ENCODE peak calls at places on chromosomes 1 and 21, in five cellular contexts. Y is endothelial cell, O is nephron progenitor cell, N is sigmoid colon, E is lower leg skin. D is an unnamed sample.

GRCh38 chr1:113982955-113983742 is 3.9 kb downstream of the OLFML3 start:
- DNase-seq in E (no peak), O (no peak), Y (no peak), N (no peak), D (no peak)

GRCh38 chr1:89887270-89887669 is 66.4 kb downstream of the LRRC8D start:
- DNase-seq in Y (no peak), O (no peak), E (no peak), N (no peak), D (peak; percentile 55)

GRCh38 chr1:13807213-13807612 is 107.2 kb downstream of the PRDM2 start:
- DNase-seq in N (no peak), O (peak; percentile 51), Y (peak; percentile 70), E (no peak), D (peak; percentile 27)

GRCh38 chr1:88145752-88146151 is 538.3 kb upstream of the PKN2 start:
- DNase-seq in N (no peak), E (no peak), Y (no peak), O (no peak), D (no peak)

GRCh38 chr1:234488054-234488953 is 9.3 kb upstream of the TARBP1 start:
- DNase-seq in E (no peak), Y (no peak), N (no peak), O (no peak), D (no peak)

GRCh38 chr1:225480825-225481434 is 53.1 kb upstream of the LBR start:
- DNase-seq in O (peak; percentile 67), Y (peak; percentile 74), N (peak; percentile 73), E (no peak), D (peak; percentile 85)

GRCh38 chr1:19651141-19651737 is 7.1 kb downstream of the NBL1 start:
- DNase-seq in O (peak; percentile 67), N (peak; percentile 84), Y (peak; percentile 63), E (no peak), D (no peak)

GRCh38 chr1:204190212-204191211 is 5.8 kb downstream of the KISS1 start:
- DNase-seq in O (peak; percentile 65), E (no peak), Y (no peak), N (no peak), D (no peak)

GRCh38 chr21:17045214-17045835 is 467.5 kb upstream of the CXADR start:
- DNase-seq in Y (no peak), E (no peak), N (no peak), O (no peak), D (peak; percentile 45)

GRCh38 chr21:32834825-32835224 is 63.3 kb upstream of the PAXBP1 start:
- DNase-seq in E (no peak), Y (no peak), N (no peak), O (no peak), D (no peak)

GRCh38 chr1:23283660-23284602 is 60.2 kb downstream of the HNRNPR start:
- DNase-seq in Y (no peak), N (no peak), O (no peak), E (no peak), D (no peak)

GRCh38 chr1:34779526-34779925 is 1.5 kb upstream of the GJB3 start:
- DNase-seq in E (no peak), O (no peak), N (peak; percentile 18), Y (no peak), D (peak; percentile 85)

GRCh38 chr1:216822480-216822879 is 99.3 kb upstream of the ESRRG start:
- DNase-seq in O (no peak), N (no peak), E (no peak), Y (no peak), D (no peak)

GRCh38 chr1:116971965-116972675 is 29.4 kb upstream of the CD101 start:
- DNase-seq in N (no peak), E (no peak), Y (no peak), O (no peak), D (peak; percentile 19)

GRCh38 chr1:56576880-56577858 is 2.2 kb downstream of the PLPP3 start:
- DNase-seq in N (no peak), O (no peak), Y (peak; percentile 15), E (no peak), D (peak; percentile 42)
- TF ChIP-seq CTCF in N (no peak), O (peak; percentile 16), Y (peak; percentile 44), E (no peak), D (peak; percentile 31)

DNA sequence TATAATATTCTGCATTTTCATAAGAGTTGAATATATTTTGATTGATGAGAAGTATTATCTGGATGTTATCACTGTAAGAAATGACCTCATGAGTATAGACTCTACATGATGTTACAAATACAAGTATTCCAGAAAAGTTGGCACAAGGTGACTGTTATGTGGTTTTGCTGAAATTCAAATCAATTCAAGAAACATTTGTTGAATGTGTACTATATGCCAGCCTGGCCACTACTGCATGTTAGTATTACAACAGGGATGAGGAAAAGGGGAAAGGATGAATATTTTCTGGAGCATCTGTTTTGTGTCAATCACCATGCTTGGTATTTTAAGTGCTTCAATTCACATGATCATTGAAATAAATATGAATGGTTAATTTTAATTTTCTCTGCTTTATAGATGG is 250.9 kb upstream of the PBX1 start:
- DNase-seq in O (no peak), Y (no peak), E (no peak), N (no peak), D (no peak)
- TF ChIP-seq CTCF in O (no peak), Y (no peak), E (no peak), N (no peak), D (no peak)

DNA sequence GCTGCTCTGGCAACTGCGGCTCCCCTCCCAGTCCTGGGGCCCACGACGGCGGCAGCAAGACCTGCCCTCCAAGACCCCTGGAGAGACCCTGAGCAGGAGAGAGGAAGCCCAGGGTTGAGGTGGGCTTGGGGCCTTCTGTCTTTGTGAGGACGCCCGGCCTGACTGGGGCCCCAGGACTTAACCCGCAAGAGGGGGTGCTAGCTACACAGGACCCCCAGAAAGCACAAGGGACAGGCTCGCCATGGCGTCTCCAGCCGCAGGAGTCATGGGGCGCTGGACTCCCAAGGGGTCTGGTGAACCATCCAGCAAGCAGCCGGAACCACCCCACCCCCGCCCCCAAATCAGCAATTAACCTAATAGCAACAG is 699 bp downstream of the C1QTNF12 start:
- DNase-seq in E (no peak), O (no peak), N (no peak), Y (no peak), D (no peak)
- TF ChIP-seq CTCF in E (no peak), O (no peak), N (no peak), Y (no peak), D (no peak)

GRCh38 chr1:105138445-105138821 is 1388.7 kb downstream of the AMY1C start:
- DNase-seq in E (no peak), O (no peak), N (no peak), Y (no peak), D (peak; percentile 66)

GRCh38 chr1:105137543-105138444 is 1388.1 kb downstream of the AMY1C start:
- DNase-seq in O (peak; percentile 59), N (no peak), Y (peak; percentile 62), E (no peak), D (peak; percentile 32)
- TF ChIP-seq CTCF in O (peak; percentile 53), N (no peak), Y (no peak), E (no peak), D (peak; percentile 24)

GRCh38 chr21:38380391-38381137 is 117.7 kb downstream of the ERG start:
- DNase-seq in Y (no peak), N (no peak), E (no peak), O (no peak), D (peak; percentile 46)
- TF ChIP-seq CTCF in Y (peak; percentile 42), N (no peak), E (no peak), O (peak; percentile 30), D (peak; percentile 14)

GRCh38 chr1:81377406-81377805 is 423.3 kb upstream of the ADGRL2 start:
- DNase-seq in O (no peak), N (no peak), Y (peak; percentile 10), E (no peak), D (no peak)
- TF ChIP-seq CTCF in O (no peak), N (no peak), Y (peak; percentile 16), E (no peak), D (no peak)

GRCh38 chr1:59903136-59903754 is 23.3 kb downstream of the CYP2J2 start:
- DNase-seq in Y (peak; percentile 47), E (no peak), N (no peak), O (peak; percentile 24), D (peak; percentile 44)

GRCh38 chr1:59897165-59897564 is 29.4 kb downstream of the CYP2J2 start:
- DNase-seq in E (no peak), O (no peak), Y (no peak), N (no peak), D (no peak)

GRCh38 chr1:59901770-59902388 is 24.7 kb downstream of the CYP2J2 start:
- DNase-seq in Y (no peak), N (no peak), O (no peak), E (no peak), D (no peak)

GRCh38 chr1:59898927-59899326 is 27.6 kb downstream of the CYP2J2 start:
- DNase-seq in E (no peak), Y (no peak), O (no peak), N (no peak), D (peak; percentile 2)

GRCh38 chr1:59900640-59901039 is 25.9 kb downstream of the CYP2J2 start:
- DNase-seq in Y (no peak), N (no peak), E (no peak), O (no peak), D (peak; percentile 32)
- TF ChIP-seq CTCF in Y (peak; percentile 18), N (no peak), E (no peak), O (no peak), D (no peak)

D was measured in MCF 10A.